ENCODE peak calls at places on chromosomes 2 and 18, in four cellular contexts. One of them, this sample, is unnamed.

GRCh38 chr2:240259201-240259923 is 118.9 kb upstream of the OTOS start:
- DNase-seq in astrocyte of the spinal cord: no peak
- DNase-seq in occipital lobe: no peak
- DNase-seq in left ventricle myocardium inferior: peak
- DNase-seq in this sample: no peak

GRCh38 chr2:84314250-84314649 is 144.8 kb downstream of the SUCLG1 start:
- DNase-seq in astrocyte of the spinal cord: no peak
- DNase-seq in occipital lobe: no peak
- DNase-seq in left ventricle myocardium inferior: no peak
- DNase-seq in this sample: no peak

GRCh38 chr2:63614448-63614968 is 25.7 kb downstream of the MDH1 start:
- DNase-seq in astrocyte of the spinal cord: peak
- DNase-seq in occipital lobe: no peak
- DNase-seq in left ventricle myocardium inferior: no peak
- DNase-seq in this sample: peak

GRCh38 chr2:164826293-164827243 is 15.1 kb downstream of the COBLL1 start:
- DNase-seq in astrocyte of the spinal cord: peak
- DNase-seq in occipital lobe: no peak
- DNase-seq in left ventricle myocardium inferior: peak
- DNase-seq in this sample: peak

GRCh38 chr2:187493877-187494568 is 46.0 kb upstream of the CALCRL start:
- DNase-seq in astrocyte of the spinal cord: no peak
- DNase-seq in occipital lobe: no peak
- DNase-seq in left ventricle myocardium inferior: no peak
- DNase-seq in this sample: no peak

GRCh38 chr18:33184178-33184577 is 256.3 kb downstream of the CCDC178 start:
- DNase-seq in astrocyte of the spinal cord: peak
- DNase-seq in occipital lobe: no peak
- DNase-seq in left ventricle myocardium inferior: no peak
- DNase-seq in this sample: no peak

GRCh38 chr18:6280344-6280743 is 134.4 kb downstream of the L3MBTL4 start:
- DNase-seq in astrocyte of the spinal cord: no peak
- DNase-seq in occipital lobe: no peak
- DNase-seq in left ventricle myocardium inferior: no peak
- DNase-seq in this sample: no peak

GRCh38 chr2:204545861-204546773 is 842 bp downstream of the PARD3B start:
- DNase-seq in astrocyte of the spinal cord: no peak
- DNase-seq in occipital lobe: no peak
- DNase-seq in left ventricle myocardium inferior: no peak
- DNase-seq in this sample: peak

GRCh38 chr2:195331124-195331523 is 325.9 kb upstream of the SLC39A10 start:
- DNase-seq in astrocyte of the spinal cord: no peak
- DNase-seq in occipital lobe: no peak
- DNase-seq in left ventricle myocardium inferior: no peak
- DNase-seq in this sample: peak

GRCh38 chr2:54287532-54287931 is 31.5 kb upstream of the TSPYL6 start:
- DNase-seq in astrocyte of the spinal cord: no peak
- DNase-seq in occipital lobe: no peak
- DNase-seq in left ventricle myocardium inferior: no peak
- DNase-seq in this sample: no peak

GRCh38 chr2:200677721-200678532 is 92.1 kb downstream of the AOX1 start:
- DNase-seq in astrocyte of the spinal cord: peak
- DNase-seq in occipital lobe: no peak
- DNase-seq in left ventricle myocardium inferior: peak
- DNase-seq in this sample: no peak

GRCh38 chr2:241542278-241542605 is 16.3 kb upstream of the BOK start:
- DNase-seq in astrocyte of the spinal cord: no peak
- DNase-seq in occipital lobe: no peak
- DNase-seq in left ventricle myocardium inferior: no peak
- DNase-seq in this sample: no peak

GRCh38 chr2:111072220-111072871 is 48.4 kb upstream of the BCL2L11 start:
- DNase-seq in astrocyte of the spinal cord: peak
- DNase-seq in occipital lobe: no peak
- DNase-seq in left ventricle myocardium inferior: no peak
- DNase-seq in this sample: no peak

GRCh38 chr2:145379934-145380333 is 860.0 kb upstream of the ZEB2 start:
- DNase-seq in astrocyte of the spinal cord: no peak
- DNase-seq in occipital lobe: no peak
- DNase-seq in left ventricle myocardium inferior: no peak
- DNase-seq in this sample: no peak

GRCh38 chr2:152336103-152336853 is 1.3 kb downstream of the FMNL2 start:
- DNase-seq in astrocyte of the spinal cord: peak
- DNase-seq in occipital lobe: peak
- DNase-seq in left ventricle myocardium inferior: peak
- DNase-seq in this sample: peak

GRCh38 chr2:125745514-125745913 is 910.4 kb upstream of the GYPC start:
- DNase-seq in astrocyte of the spinal cord: no peak
- DNase-seq in occipital lobe: peak
- DNase-seq in left ventricle myocardium inferior: no peak
- DNase-seq in this sample: peak

GRCh38 chr2:98459776-98460175 is 15.1 kb downstream of the INPP4A start:
- DNase-seq in astrocyte of the spinal cord: peak
- DNase-seq in occipital lobe: no peak
- DNase-seq in left ventricle myocardium inferior: no peak
- DNase-seq in this sample: no peak

GRCh38 chr2:119434664-119435063 is 3.0 kb downstream of the TMEM37 start:
- DNase-seq in astrocyte of the spinal cord: no peak
- DNase-seq in occipital lobe: no peak
- DNase-seq in left ventricle myocardium inferior: no peak
- DNase-seq in this sample: no peak

GRCh38 chr2:197273485-197273884 is 37.1 kb downstream of the ANKRD44 start:
- DNase-seq in astrocyte of the spinal cord: no peak
- DNase-seq in occipital lobe: no peak
- DNase-seq in left ventricle myocardium inferior: no peak
- DNase-seq in this sample: no peak